ENCODE peak calls at places on chromosome 12, in nine cellular contexts. H is sigmoid colon; V is GM23338; W is PC-3; K is cardiac fibroblast; A is H54; I is astrocyte of the hippocampus; D is stimulated activated CD4-positive, alpha-beta T cell treated with anti-CD3 and anti-CD28 coated beads, Interleukin-12 subunit alpha, Interleukin-12 subunit beta, amount 100 ng/mL, for 4 hours; Z is SK-N-MC. Q is an unnamed sample.
A peak's percentile ranks its signal among the peaks of the same experiment; 100 is the strongest.

GRCh38 chr12:3204143-3204542 is 127.0 kb downstream of the TSPAN9 start:
- DNase-seq in H (no peak), V (peak; percentile 31), W (no peak), K (no peak), A (no peak), I (no peak), D (no peak), Z (no peak), Q (no peak)

GRCh38 chr12:1083888-1084262 is 92.9 kb downstream of the ERC1 start:
- DNase-seq in H (no peak), V (peak; percentile 43), W (peak; percentile 27), K (peak; percentile 86), A (no peak), I (peak; percentile 46), D (no peak), Z (peak; percentile 48), Q (no peak)

GRCh38 chr12:52949413-52950331 is 754 bp downstream of the KRT18 start:
- DNase-seq in H (no peak), V (peak; percentile 85), W (peak; percentile 96), K (peak; percentile 92), A (peak; percentile 93), I (peak; percentile 88), D (no peak), Z (no peak), Q (no peak)

GRCh38 chr12:20368653-20369163 is 371 bp downstream of the PDE3A start:
- DNase-seq in H (peak; percentile 78), V (peak; percentile 69), W (no peak), K (peak; percentile 68), A (no peak), I (peak; percentile 81), D (no peak), Z (no peak), Q (peak; percentile 60)

GRCh38 chr12:130460611-130461478 is 123.2 kb downstream of the PIWIL1 start:
- DNase-seq in H (no peak), V (no peak), W (no peak), K (no peak), A (no peak), I (no peak), D (no peak), Z (no peak), Q (no peak)

GRCh38 chr12:5807538-5808219 is 137.4 kb downstream of the ANO2 start:
- DNase-seq in H (no peak), V (no peak), W (peak; percentile 39), K (no peak), A (no peak), I (no peak), D (no peak), Z (no peak), Q (no peak)

GRCh38 chr12:4194661-4195060 is 78.9 kb upstream of the CCND2 start:
- DNase-seq in H (no peak), V (no peak), W (no peak), K (no peak), A (no peak), I (no peak), D (no peak), Z (no peak), Q (no peak)

GRCh38 chr12:20370001-20370381 is 1.7 kb downstream of the PDE3A start:
- DNase-seq in H (peak; percentile 84), V (peak; percentile 70), W (no peak), K (peak; percentile 45), A (no peak), I (peak; percentile 60), D (no peak), Z (no peak), Q (peak; percentile 11)

GRCh38 chr12:92533280-92533890 is 169.4 kb upstream of the PLEKHG7 start:
- DNase-seq in H (no peak), V (no peak), W (no peak), K (peak; percentile 56), A (no peak), I (no peak), D (no peak), Z (no peak), Q (no peak)

GRCh38 chr12:31363416-31363809 is 37.5 kb upstream of the SINHCAF start:
- DNase-seq in H (no peak), V (no peak), W (no peak), K (no peak), A (no peak), I (no peak), D (no peak), Z (no peak), Q (no peak)

GRCh38 chr12:2212971-2213869 is 160.4 kb downstream of the CACNA1C start:
- DNase-seq in H (peak; percentile 71), V (peak; percentile 55), W (no peak), K (peak; percentile 8), A (no peak), I (peak; percentile 52), D (no peak), Z (no peak), Q (no peak)

GRCh38 chr12:7929069-7929792 is 6.8 kb downstream of the SLC2A3 start:
- DNase-seq in H (no peak), V (no peak), W (peak; percentile 27), K (no peak), A (no peak), I (no peak), D (no peak), Z (no peak), Q (no peak)

GRCh38 chr12:24088751-24089150 is 139.3 kb upstream of the SOX5 start:
- DNase-seq in H (no peak), V (no peak), W (no peak), K (no peak), A (no peak), I (no peak), D (no peak), Z (no peak), Q (no peak)

GRCh38 chr12:19191089-19191488 is 61.6 kb downstream of the PLEKHA5 start:
- DNase-seq in H (no peak), V (no peak), W (no peak), K (no peak), A (no peak), I (peak; percentile 15), D (no peak), Z (no peak), Q (no peak)

GRCh38 chr12:50087159-50087558 is 2.0 kb downstream of the SMARCD1 start:
- DNase-seq in H (no peak), V (no peak), W (no peak), K (no peak), A (no peak), I (no peak), D (no peak), Z (no peak), Q (no peak)

GRCh38 chr12:54723653-54724256 is 75.6 kb upstream of the DCD start:
- DNase-seq in H (no peak), V (peak; percentile 75), W (peak; percentile 61), K (peak; percentile 20), A (no peak), I (peak; percentile 22), D (no peak), Z (no peak), Q (no peak)

GRCh38 chr12:55829967-55830600 is 697 bp upstream of the DNAJC14 start:
- DNase-seq in H (peak; percentile 85), V (peak; percentile 77), W (peak; percentile 24), K (no peak), A (no peak), I (peak; percentile 50), D (peak; percentile 30), Z (no peak), Q (peak; percentile 45)

GRCh38 chr12:90854136-90854689 is 100.8 kb downstream of the CCER1 start:
- DNase-seq in H (no peak), V (peak; percentile 78), W (peak; percentile 74), K (peak; percentile 74), A (peak; percentile 4), I (peak; percentile 60), D (no peak), Z (peak; percentile 37), Q (peak; percentile 43)

GRCh38 chr12:127677537-127678131 is 589.3 kb upstream of the TMEM132C start:
- DNase-seq in H (peak; percentile 70), V (peak; percentile 88), W (peak; percentile 97), K (peak; percentile 63), A (peak; percentile 52), I (peak; percentile 90), D (peak; percentile 29), Z (peak; percentile 44), Q (peak; percentile 68)

Q was measured in AG20443.